ENCODE peak calls at places on chromosomes 7 and 10, in five cellular contexts. Z is HepG2, H is HCT116, I is SK-N-SH, F is K562. W is an unnamed sample.

GRCh38 chr7:158268851-158269535 is 318.6 kb downstream of the PTPRN2 start:
- DNase-seq in Z (no peak), H (no peak), I (no peak), F (no peak), W (no peak)

GRCh38 chr7:79876769-79877362 is 257.8 kb upstream of the GNAI1 start:
- DNase-seq in Z (no peak), H (no peak), I (no peak), F (no peak), W (no peak)

GRCh38 chr7:154840086-154840485 is 162.8 kb downstream of the PAXIP1 start:
- DNase-seq in Z (no peak), H (no peak), I (no peak), F (no peak), W (no peak)

GRCh38 chr10:60968504-60968903 is 24.5 kb upstream of the RHOBTB1 start:
- DNase-seq in Z (no peak), H (no peak), I (no peak), F (no peak), W (no peak)

GRCh38 chr7:51276091-51276605 is 40.5 kb downstream of the COBL start:
- DNase-seq in Z (no peak), H (no peak), I (no peak), F (no peak), W (no peak)

GRCh38 chr10:60434418-60435046 is 44.9 kb upstream of the ANK3 start:
- DNase-seq in Z (peak; percentile 35), H (peak; percentile 43), I (peak; percentile 61), F (peak; percentile 60), W (no peak)

GRCh38 chr10:86334515-86335085 is 32.0 kb downstream of the GRID1 start:
- DNase-seq in Z (no peak), H (peak; percentile 29), I (no peak), F (no peak), W (no peak)

GRCh38 chr7:122262246-122262645 is 42.3 kb downstream of the FEZF1 start:
- DNase-seq in Z (no peak), H (no peak), I (no peak), F (no peak), W (no peak)

GRCh38 chr7:13181221-13181620 is 493.8 kb downstream of the ARL4A start:
- DNase-seq in Z (no peak), H (no peak), I (no peak), F (no peak), W (no peak)

GRCh38 chr10:44510716-44511115 is 125.8 kb upstream of the CXCL12 start:
- DNase-seq in Z (no peak), H (no peak), I (no peak), F (no peak), W (no peak)

GRCh38 chr10:132407846-132408278 is 10.9 kb downstream of the PWWP2B start:
- DNase-seq in Z (no peak), H (no peak), I (peak; percentile 55), F (no peak), W (no peak)

GRCh38 chr10:119340893-119341235 is 133.5 kb downstream of the GRK5 start:
- DNase-seq in Z (no peak), H (no peak), I (no peak), F (no peak), W (no peak)

GRCh38 chr7:105015631-105015965 is 1.6 kb downstream of the KMT2E start:
- DNase-seq in Z (no peak), H (no peak), I (peak; percentile 66), F (peak; percentile 72), W (no peak)

GRCh38 chr10:119306514-119306951 is 99.2 kb downstream of the GRK5 start:
- DNase-seq in Z (no peak), H (no peak), I (no peak), F (peak; percentile 60), W (peak; percentile 71)

GRCh38 chr10:43816351-43817321 is 168.0 kb upstream of the ZNF32 start:
- DNase-seq in Z (no peak), H (no peak), I (peak; percentile 58), F (no peak), W (peak; percentile 61)

GRCh38 chr10:103884681-103885139 is 29.3 kb upstream of the SH3PXD2A start:
- DNase-seq in Z (peak; percentile 53), H (no peak), I (peak; percentile 68), F (peak; percentile 54), W (no peak)

GRCh38 chr7:24227603-24228359 is 56.2 kb upstream of the NPY start:
- DNase-seq in Z (no peak), H (no peak), I (peak; percentile 75), F (no peak), W (peak; percentile 40)

GRCh38 chr10:75407296-75407715 is 5.7 kb upstream of the ZNF503 start:
- DNase-seq in Z (no peak), H (no peak), I (no peak), F (no peak), W (no peak)

GRCh38 chr7:37045786-37046185 is 321.5 kb upstream of the AOAH start:
- DNase-seq in Z (no peak), H (no peak), I (no peak), F (no peak), W (no peak)

GRCh38 chr10:130206216-130206737 is 70.1 kb downstream of the GLRX3 start:
- DNase-seq in Z (no peak), H (no peak), I (no peak), F (no peak), W (no peak)

GRCh38 chr7:104650991-104651680 is 322.7 kb downstream of the LHFPL3 start:
- DNase-seq in Z (no peak), H (no peak), I (peak; percentile 44), F (no peak), W (no peak)

GRCh38 chr7:153044981-153045380 is 285.4 kb downstream of the ACTR3B start:
- DNase-seq in Z (no peak), H (no peak), I (no peak), F (no peak), W (no peak)

GRCh38 chr7:77529279-77529678 is 7.8 kb upstream of the PTPN12 start:
- DNase-seq in Z (no peak), H (no peak), I (no peak), F (no peak), W (no peak)

GRCh38 chr7:26198133-26198780 is 2.3 kb downstream of the HNRNPA2B1 start:
- DNase-seq in Z (no peak), H (no peak), I (no peak), F (no peak), W (no peak)
- TF ChIP-seq ZBTB33 in Z (no peak), H (no peak), I (no peak), F (no peak), W (no peak)

DNA sequence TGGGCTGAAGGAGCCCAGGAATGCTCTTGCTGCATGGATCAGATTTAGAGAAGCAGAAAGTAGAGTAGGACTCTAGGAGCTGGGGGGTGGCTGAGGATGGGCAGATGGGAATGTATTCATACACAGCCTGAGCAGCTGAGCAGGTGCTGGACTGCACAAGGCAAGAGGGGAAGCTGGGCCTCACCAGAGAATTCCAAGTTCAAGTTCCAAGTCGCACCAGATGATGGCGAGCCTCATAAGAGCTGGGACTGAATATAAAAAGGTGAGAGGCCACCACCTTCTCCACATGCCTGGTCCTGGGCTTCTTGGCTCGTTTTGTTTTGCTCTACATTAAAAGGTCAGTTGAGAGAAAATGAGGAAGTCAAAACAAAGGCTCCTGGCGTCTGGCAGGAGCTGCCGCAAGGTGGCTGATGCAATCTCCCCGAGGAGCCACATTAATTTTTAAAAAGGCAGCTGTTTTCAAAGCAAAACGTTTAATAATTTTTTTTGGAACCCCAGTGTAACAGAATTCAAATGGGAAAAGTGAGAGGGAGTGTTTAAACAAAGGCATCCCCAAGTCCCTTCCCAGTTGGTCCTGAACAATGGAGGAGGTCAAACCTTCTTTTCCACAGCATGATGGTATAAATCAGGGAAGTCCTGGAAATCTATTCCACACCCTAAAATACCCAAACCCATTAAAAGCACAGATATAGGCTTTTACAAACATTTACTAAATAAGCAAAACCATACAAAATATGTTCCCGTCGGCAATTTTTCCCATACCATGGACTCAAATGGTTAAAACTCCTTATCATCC is 9.5 kb downstream of the CYREN start:
- DNase-seq in Z (no peak), H (no peak), I (peak; percentile 13), F (peak; percentile 51), W (no peak)
- TF ChIP-seq ZBTB33 in Z (no peak), H (no peak), I (no peak), F (peak; percentile 30), W (no peak)

DNA sequence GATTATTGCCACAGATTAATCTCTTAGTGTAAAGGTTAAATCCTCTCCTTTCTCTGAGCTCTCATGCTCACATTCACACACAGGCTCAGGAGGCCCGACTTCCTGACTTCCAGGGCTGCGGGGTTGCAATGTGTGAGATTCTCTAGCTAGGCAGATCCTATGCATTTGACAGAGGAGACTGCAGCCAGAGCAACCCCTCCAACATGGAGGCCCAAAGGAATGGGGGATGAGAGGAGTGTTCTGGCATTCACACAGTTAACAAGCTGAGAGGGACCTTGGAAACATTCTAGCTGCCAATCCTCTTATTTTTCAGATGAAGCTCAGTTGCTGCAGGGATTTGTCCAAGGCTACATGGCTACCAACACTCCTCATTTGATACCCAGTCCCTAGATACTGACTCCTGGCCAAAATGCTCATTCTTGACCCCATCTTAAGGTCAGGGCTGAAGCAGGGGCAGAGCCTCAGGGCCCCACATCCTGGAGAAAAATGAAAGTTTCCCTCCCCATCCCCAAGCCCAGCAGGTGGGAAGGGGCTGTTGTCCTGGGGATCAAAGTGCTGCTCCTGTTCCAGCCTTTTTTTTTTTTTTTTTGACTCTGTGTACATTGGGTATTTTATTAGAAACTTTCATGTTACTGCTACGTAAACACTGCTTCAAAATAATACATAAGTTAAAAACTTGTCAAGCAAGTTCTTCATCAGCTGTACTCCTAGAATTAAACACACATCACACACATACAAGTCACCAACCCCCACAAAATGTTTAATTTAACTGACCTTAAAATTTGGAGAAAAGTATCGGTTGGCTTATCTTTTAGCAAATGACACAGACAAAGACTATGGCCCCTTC is 325.6 kb downstream of the PLXNA4 start:
- DNase-seq in Z (peak; percentile 55), H (no peak), I (no peak), F (no peak), W (no peak)
- TF ChIP-seq ZBTB33 in Z (no peak), H (no peak), I (no peak), F (no peak), W (no peak)

DNA sequence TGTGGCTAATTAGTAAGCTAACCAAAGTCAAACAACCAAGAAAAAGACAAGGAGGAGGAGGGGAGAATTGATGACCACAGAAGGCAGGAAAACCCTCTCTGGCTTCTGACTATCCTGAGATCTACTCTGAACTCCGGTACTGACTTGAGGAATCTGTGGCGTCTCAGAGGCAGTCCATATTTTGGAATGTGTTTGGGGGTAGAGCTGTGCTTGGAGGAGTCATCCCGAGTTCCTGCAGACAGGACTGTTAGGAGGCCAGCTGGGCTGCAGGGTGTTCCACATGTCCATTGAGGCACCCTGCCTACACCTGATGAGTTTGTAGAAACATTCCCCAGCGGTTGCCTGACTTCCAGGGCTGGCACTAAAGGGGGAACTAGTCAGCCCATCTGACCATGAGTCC is 91.6 kb downstream of the PLCE1 start:
- DNase-seq in Z (no peak), H (no peak), I (no peak), F (no peak), W (no peak)
- TF ChIP-seq ZBTB33 in Z (no peak), H (no peak), I (no peak), F (no peak), W (no peak)